ENCODE peak calls at places on chromosomes 16 and 17, in seven cellular contexts. X, B, U, M, I, Z and D are unnamed samples.
A peak's percentile ranks its signal among the peaks of the same experiment; 100 is the strongest.

GRCh38 chr16:53910990-53911389 is 207.0 kb downstream of the FTO start:
- DNase-seq in X (no peak), B (no peak), U (no peak), M (no peak), I (no peak), Z (no peak), D (no peak)

GRCh38 chr17:58630883-58631522 is 60.8 kb downstream of the TEX14 start:
- DNase-seq in X (no peak), B (no peak), U (peak; percentile 90), M (no peak), I (peak; percentile 8), Z (no peak), D (no peak)

GRCh38 chr17:37131064-37131463 is 182.3 kb downstream of the AATF start:
- DNase-seq in X (no peak), B (no peak), U (no peak), M (no peak), I (no peak), Z (no peak), D (no peak)

GRCh38 chr17:64441772-64442549 is 7.0 kb upstream of the MILR1 start:
- DNase-seq in X (no peak), B (peak; percentile 54), U (no peak), M (no peak), I (no peak), Z (no peak), D (peak; percentile 61)

GRCh38 chr17:30235386-30236296 is at the start of gene SLC6A4:
- DNase-seq in X (no peak), B (no peak), U (no peak), M (no peak), I (no peak), Z (no peak), D (no peak)

GRCh38 chr17:65054602-65055001 is 1.9 kb downstream of the GNA13 start:
- DNase-seq in X (no peak), B (no peak), U (no peak), M (no peak), I (no peak), Z (no peak), D (no peak)

GRCh38 chr17:81329927-81330883 is 35.1 kb upstream of the SLC38A10 start:
- DNase-seq in X (peak; percentile 71), B (peak; percentile 87), U (no peak), M (no peak), I (no peak), Z (no peak), D (no peak)

GRCh38 chr17:2075336-2076056 is 20.6 kb downstream of the HIC1 start:
- DNase-seq in X (no peak), B (no peak), U (no peak), M (no peak), I (no peak), Z (no peak), D (no peak)

GRCh38 chr17:17681744-17682292 is 560 bp downstream of the RAI1 start:
- DNase-seq in X (peak; percentile 46), B (peak; percentile 68), U (no peak), M (peak; percentile 80), I (peak; percentile 18), Z (peak; percentile 71), D (no peak)

GRCh38 chr17:65515959-65516948 is 45.2 kb downstream of the AXIN2 start:
- DNase-seq in X (no peak), B (no peak), U (no peak), M (no peak), I (no peak), Z (no peak), D (no peak)

GRCh38 chr17:17030515-17031211 is 11.6 kb upstream of the MPRIP start:
- DNase-seq in X (no peak), B (peak; percentile 14), U (no peak), M (peak; percentile 42), I (no peak), Z (no peak), D (no peak)

GRCh38 chr17:58913552-58913951 is 157.9 kb downstream of the PPM1E start:
- DNase-seq in X (no peak), B (no peak), U (no peak), M (no peak), I (no peak), Z (no peak), D (no peak)

GRCh38 chr16:87702325-87702811 is 63.4 kb downstream of the KLHDC4 start:
- DNase-seq in X (no peak), B (no peak), U (no peak), M (no peak), I (no peak), Z (peak; percentile 93), D (no peak)

GRCh38 chr16:85205747-85206471 is 93.6 kb upstream of the CIBAR2 start:
- DNase-seq in X (peak; percentile 47), B (peak; percentile 55), U (no peak), M (no peak), I (no peak), Z (no peak), D (no peak)
- H3K4me3 ChIP-seq in X (no peak overlapping the region), B (no peak overlapping the region), U (no peak overlapping the region), M (no peak overlapping the region), I (no peak overlapping the region), Z (no peak overlapping the region), D (no peak overlapping the region)

DNA sequence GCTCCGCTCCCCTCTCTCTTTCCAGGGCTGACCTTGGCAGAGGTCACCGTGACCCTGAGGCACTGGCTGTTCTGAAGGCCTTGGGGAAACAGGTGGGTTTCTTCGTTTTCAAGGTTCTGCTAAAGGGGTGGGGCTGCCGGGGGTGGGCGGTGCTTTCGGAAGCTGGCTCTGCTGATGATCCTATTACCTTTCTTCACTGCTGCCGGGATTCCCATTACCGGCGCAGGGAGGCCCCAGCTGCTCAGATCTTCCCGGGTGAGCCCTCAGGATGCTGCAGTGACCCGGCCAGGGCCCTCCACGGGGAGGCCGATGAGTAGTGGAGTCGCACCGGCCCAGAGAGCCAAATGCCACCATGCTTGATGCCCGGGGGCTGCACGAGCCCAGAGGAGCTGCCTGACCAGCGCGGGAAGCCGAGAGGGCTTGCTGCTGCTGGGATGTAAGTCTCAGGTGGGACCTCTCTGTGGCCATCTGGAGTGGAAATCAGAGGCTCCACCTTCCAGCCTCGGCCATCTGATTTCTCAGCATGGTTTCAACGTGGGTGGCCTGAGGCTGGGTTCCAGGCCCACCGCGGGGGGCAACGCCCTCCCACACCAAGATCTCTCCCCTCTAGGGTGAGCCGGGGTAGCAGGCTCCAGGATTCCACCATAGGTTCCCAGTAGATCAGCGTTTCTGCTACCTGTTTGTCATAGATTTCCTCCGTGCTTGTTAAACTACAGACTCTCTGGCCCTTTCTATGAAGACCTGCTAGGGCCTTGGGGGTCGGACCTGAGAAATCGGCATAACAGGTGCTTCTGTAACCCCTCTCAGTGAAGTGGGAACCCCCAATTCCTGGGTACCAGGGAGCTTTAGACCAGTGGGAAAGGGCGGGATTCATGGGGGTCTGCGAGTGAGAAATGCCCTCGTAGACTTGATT is 21.6 kb upstream of the ADCY7 start:
- DNase-seq in X (no peak), B (no peak), U (no peak), M (no peak), I (no peak), Z (no peak), D (no peak)
- H3K4me3 ChIP-seq in X (peak overlapping the region; percentile 68), B (no peak overlapping the region), U (no peak overlapping the region), M (no peak overlapping the region), I (peak overlapping the region; percentile 47), Z (no peak overlapping the region), D (peak overlapping the region; percentile 51)

GRCh38 chr17:19540706-19541370 is 7.2 kb downstream of the SLC47A1 start:
- DNase-seq in X (no peak), B (no peak), U (no peak), M (no peak), I (no peak), Z (no peak), D (no peak)

GRCh38 chr17:19539841-19540311 is 6.2 kb downstream of the SLC47A1 start:
- DNase-seq in X (no peak), B (peak; percentile 68), U (no peak), M (no peak), I (no peak), Z (no peak), D (no peak)

GRCh38 chr17:19539040-19539399 is 5.4 kb downstream of the SLC47A1 start:
- DNase-seq in X (no peak), B (peak; percentile 44), U (no peak), M (no peak), I (no peak), Z (no peak), D (no peak)

GRCh38 chr17:19537116-19537515 is 3.5 kb downstream of the SLC47A1 start:
- DNase-seq in X (no peak), B (no peak), U (no peak), M (no peak), I (no peak), Z (no peak), D (no peak)

DNA sequence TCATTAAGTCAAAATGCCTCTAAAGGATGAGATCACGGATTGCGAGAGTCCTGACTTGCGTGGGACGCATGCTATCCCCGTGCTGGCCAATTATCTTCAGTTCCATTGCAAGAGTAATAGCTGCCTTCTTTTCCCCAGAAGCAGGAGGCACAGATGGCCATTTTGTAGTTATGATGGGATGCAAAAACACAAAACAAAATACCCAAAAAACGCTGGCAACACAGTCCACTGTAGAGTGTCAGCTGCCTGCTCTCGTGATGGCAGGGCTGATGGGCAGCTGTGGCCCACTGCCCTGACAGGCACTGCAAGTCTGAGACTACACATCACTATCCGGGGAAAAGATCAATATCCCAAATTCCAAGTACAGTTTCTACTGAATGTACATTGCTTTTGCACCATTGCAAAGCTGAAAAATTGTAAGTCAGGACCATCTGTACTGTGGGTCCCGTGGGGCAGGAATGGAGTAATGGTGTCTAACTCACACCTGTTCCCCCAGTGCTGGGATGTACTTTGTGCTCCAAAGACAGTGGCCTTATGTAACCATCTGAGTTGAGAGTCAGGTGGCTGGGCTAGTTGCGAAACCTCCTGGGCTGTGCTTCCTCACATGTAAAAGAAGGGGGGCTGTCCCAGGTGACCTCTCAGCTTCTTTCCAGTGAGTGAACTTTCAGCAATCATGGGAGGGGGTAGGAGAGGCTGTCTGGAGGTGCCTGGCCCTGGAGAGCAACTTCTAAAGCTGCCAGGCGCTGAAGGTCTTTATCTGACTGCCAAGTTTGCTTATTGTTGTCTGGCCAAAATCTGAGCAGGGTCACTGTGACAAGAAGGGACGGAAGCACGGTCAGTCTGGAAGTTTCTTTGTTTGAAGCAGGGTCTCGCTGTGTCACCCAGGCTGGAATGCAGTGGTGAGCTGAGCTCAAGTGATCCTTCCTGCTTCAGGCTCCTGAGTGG is 4.7 kb downstream of the SLC47A1 start:
- DNase-seq in X (no peak), B (peak; percentile 92), U (no peak), M (no peak), I (no peak), Z (peak; percentile 22), D (no peak)
- H3K4me3 ChIP-seq in X (no peak overlapping the region), B (peak overlapping the region; percentile 7), U (no peak overlapping the region), M (no peak overlapping the region), I (no peak overlapping the region), Z (no peak overlapping the region), D (no peak overlapping the region)

DNA sequence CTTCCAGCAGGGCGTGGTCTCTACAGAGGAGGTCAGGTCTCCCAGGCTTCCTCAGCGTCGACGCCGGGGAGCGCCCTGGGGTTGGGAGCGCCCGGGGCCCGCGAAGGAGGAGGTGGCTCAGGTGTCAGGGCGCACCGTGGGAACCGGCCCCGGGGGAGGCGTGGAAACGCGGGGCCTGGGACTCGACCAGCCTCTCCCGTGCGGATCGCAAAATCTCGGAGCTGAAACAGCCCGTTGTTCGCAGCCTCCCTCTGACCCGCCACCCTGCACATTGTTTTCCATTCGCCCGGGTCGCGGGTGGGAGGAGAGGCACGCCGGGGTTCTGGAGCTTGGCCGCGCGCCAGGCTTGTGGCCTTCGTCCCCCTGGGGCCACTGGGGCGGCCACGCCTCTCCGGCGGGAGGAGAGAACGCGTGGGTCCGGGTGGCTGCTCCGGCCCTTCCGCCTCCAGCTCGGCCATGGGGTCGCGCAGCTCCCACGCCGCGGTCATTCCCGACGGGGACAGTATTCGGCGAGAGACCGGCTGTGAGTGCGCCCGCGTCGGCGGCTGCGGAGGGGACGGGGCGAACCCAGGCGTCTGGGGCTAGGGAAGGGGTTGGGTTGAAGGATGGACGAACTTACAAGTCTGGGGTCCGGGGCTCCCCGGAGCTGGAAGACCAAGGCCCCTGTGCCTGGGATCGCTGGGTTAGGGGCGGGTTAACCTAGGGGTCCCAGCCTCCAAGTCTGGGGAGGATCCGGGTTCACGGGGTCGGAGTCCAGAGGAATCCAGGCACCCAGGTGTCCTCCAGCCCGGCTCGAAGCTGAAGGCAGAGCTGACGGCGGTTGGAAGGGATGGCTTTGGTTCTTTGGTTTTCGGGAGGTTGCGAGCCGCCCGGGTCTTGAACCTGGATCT is at the start of gene CHP2:
- DNase-seq in X (no peak), B (no peak), U (no peak), M (peak; percentile 85), I (no peak), Z (no peak), D (no peak)
- H3K4me3 ChIP-seq in X (peak within 1 kb of the TSS; percentile 33), B (peak within 1 kb of the TSS; percentile 17), U (no peak within 1 kb of the TSS), M (peak within 1 kb of the TSS; percentile 40), I (no peak within 1 kb of the TSS), Z (no peak within 1 kb of the TSS), D (peak within 1 kb of the TSS; percentile 7)